ENCODE peak calls at places on chromosomes 6 and 20, in nine cellular contexts. Q is endothelial cell, Y is progenitor cell of endocrine pancreas, C is ovary, O is nephron progenitor cell, U is breast epithelium, B is heart left ventricle, R is NB4, Z is cardiac fibroblast. P is an unnamed sample.

GRCh38 chr6:16322666-16323312 is 84.4 kb downstream of the GMPR start:
- DNase-seq in Q (no peak), Y (no peak), C (no peak), O (no peak), U (no peak), B (peak), R (peak), Z (peak), P (no peak)

GRCh38 chr20:22807646-22808045 is 223.3 kb upstream of the FOXA2 start:
- DNase-seq in Q (no peak), Y (no peak), C (no peak), O (no peak), U (peak), B (no peak), R (peak), Z (peak), P (no peak)

GRCh38 chr20:6802227-6802626 is 34.7 kb downstream of the BMP2 start:
- DNase-seq in Q (no peak), Y (no peak), C (no peak), O (no peak), U (no peak), B (no peak), R (no peak), Z (no peak), P (no peak)

GRCh38 chr6:66326228-66326627 is 619.2 kb upstream of the EYS start:
- DNase-seq in Q (no peak), Y (no peak), C (no peak), O (no peak), U (no peak), B (no peak), R (no peak), Z (no peak), P (no peak)

GRCh38 chr6:35496036-35496850 is 636 bp downstream of the TEAD3 start:
- DNase-seq in Q (peak), Y (peak), C (no peak), O (peak), U (peak), B (no peak), R (peak), Z (no peak), P (no peak)

GRCh38 chr20:19928379-19929360 is 88.5 kb upstream of the NAA20 start:
- DNase-seq in Q (no peak), Y (no peak), C (no peak), O (no peak), U (peak), B (no peak), R (peak), Z (no peak), P (no peak)

GRCh38 chr6:126947070-126947469 is 171.4 kb upstream of the RSPO3 start:
- DNase-seq in Q (no peak), Y (no peak), C (no peak), O (no peak), U (no peak), B (no peak), R (no peak), Z (no peak), P (no peak)

GRCh38 chr6:34953084-34954025 is 64.3 kb downstream of the ANKS1A start:
- DNase-seq in Q (no peak), Y (no peak), C (no peak), O (no peak), U (no peak), B (no peak), R (peak), Z (peak), P (no peak)

GRCh38 chr20:35286077-35286898 is 1.7 kb upstream of the EIF6 start:
- DNase-seq in Q (no peak), Y (no peak), C (no peak), O (no peak), U (no peak), B (no peak), R (no peak), Z (no peak), P (no peak)

GRCh38 chr6:80165143-80165542 is 58.7 kb downstream of the BCKDHB start:
- DNase-seq in Q (no peak), Y (no peak), C (no peak), O (no peak), U (no peak), B (no peak), R (peak), Z (no peak), P (no peak)

GRCh38 chr6:83868639-83869038 is 9.2 kb downstream of the CYB5R4 start:
- DNase-seq in Q (no peak), Y (no peak), C (no peak), O (no peak), U (no peak), B (no peak), R (no peak), Z (peak), P (no peak)

GRCh38 chr6:39961178-39961577 is 26.9 kb upstream of the MOCS1 start:
- DNase-seq in Q (no peak), Y (no peak), C (no peak), O (no peak), U (no peak), B (no peak), R (no peak), Z (peak), P (no peak)

GRCh38 chr6:54992789-54993188 is 146.2 kb downstream of the FAM83B start:
- DNase-seq in Q (no peak), Y (no peak), C (no peak), O (no peak), U (no peak), B (no peak), R (peak), Z (peak), P (no peak)

GRCh38 chr20:24507182-24507853 is 37.9 kb downstream of the SYNDIG1 start:
- DNase-seq in Q (no peak), Y (no peak), C (no peak), O (no peak), U (no peak), B (no peak), R (no peak), Z (no peak), P (no peak)

GRCh38 chr20:43959079-43959919 is 44.6 kb downstream of the TOX2 start:
- DNase-seq in Q (no peak), Y (no peak), C (no peak), O (no peak), U (no peak), B (no peak), R (peak), Z (peak), P (no peak)

GRCh38 chr20:22962567-22963439 is 72.3 kb upstream of the SSTR4 start:
- DNase-seq in Q (no peak), Y (no peak), C (no peak), O (no peak), U (no peak), B (no peak), R (no peak), Z (no peak), P (no peak)

GRCh38 chr6:111712398-111712797 is 106.7 kb upstream of the TRAF3IP2 start:
- DNase-seq in Q (no peak), Y (no peak), C (no peak), O (peak), U (no peak), B (no peak), R (no peak), Z (peak), P (no peak)

GRCh38 chr6:156809034-156809433 is 31.9 kb downstream of the ARID1B start:
- DNase-seq in Q (no peak), Y (no peak), C (no peak), O (no peak), U (no peak), B (no peak), R (peak), Z (peak), P (no peak)

GRCh38 chr6:30060982-30061765 is at the start of gene POLR1H:
- DNase-seq in Q (peak), Y (peak), C (peak), O (peak), U (peak), B (peak), R (peak), Z (peak), P (peak)

GRCh38 chr20:7463290-7463689 is 477.0 kb downstream of the HAO1 start:
- DNase-seq in Q (no peak), Y (no peak), C (no peak), O (no peak), U (no peak), B (no peak), R (no peak), Z (no peak), P (no peak)

GRCh38 chr6:149065658-149066556 is 251.6 kb upstream of the TAB2 start:
- DNase-seq in Q (no peak), Y (no peak), C (no peak), O (no peak), U (no peak), B (no peak), R (peak), Z (peak), P (no peak)

GRCh38 chr6:70380771-70381435 is 32.4 kb upstream of the FAM135A start:
- DNase-seq in Q (no peak), Y (no peak), C (no peak), O (no peak), U (no peak), B (no peak), R (no peak), Z (no peak), P (no peak)

GRCh38 chr6:1031671-1032070 is 280.2 kb upstream of the FOXQ1 start:
- DNase-seq in Q (no peak), Y (no peak), C (no peak), O (no peak), U (no peak), B (no peak), R (no peak), Z (no peak), P (no peak)

GRCh38 chr6:80639243-80639642 is 532.8 kb downstream of the BCKDHB start:
- DNase-seq in Q (no peak), Y (no peak), C (no peak), O (no peak), U (no peak), B (no peak), R (no peak), Z (peak), P (no peak)

GRCh38 chr20:36147707-36148106 is 6.8 kb upstream of the EPB41L1 start:
- DNase-seq in Q (no peak), Y (no peak), C (no peak), O (no peak), U (no peak), B (no peak), R (no peak), Z (peak), P (no peak)

GRCh38 chr6:3766219-3766618 is 14.7 kb upstream of the PXDC1 start:
- DNase-seq in Q (no peak), Y (no peak), C (no peak), O (no peak), U (no peak), B (no peak), R (no peak), Z (peak), P (no peak)

GRCh38 chr6:108497883-108498282 is 62.8 kb upstream of the FOXO3 start:
- DNase-seq in Q (peak), Y (no peak), C (no peak), O (peak), U (no peak), B (no peak), R (peak), Z (peak), P (no peak)

GRCh38 chr6:25628471-25629201 is 23.4 kb upstream of the SCGN start:
- DNase-seq in Q (no peak), Y (no peak), C (no peak), O (no peak), U (no peak), B (no peak), R (no peak), Z (no peak), P (no peak)

GRCh38 chr6:35302604-35303218 is 5.1 kb downstream of the DEF6 start:
- DNase-seq in Q (no peak), Y (no peak), C (no peak), O (peak), U (no peak), B (peak), R (peak), Z (peak), P (no peak)

GRCh38 chr6:139252018-139252390 is 39.8 kb downstream of the TXLNB start:
- DNase-seq in Q (no peak), Y (no peak), C (peak), O (no peak), U (no peak), B (no peak), R (no peak), Z (no peak), P (no peak)
- TF ChIP-seq CTCF in Q (no peak), Y (no peak), C (no peak), O (no peak), U (no peak), B (no peak), R (no peak), Z (no peak), P (no peak)

GRCh38 chr6:2611092-2611491 is 139.6 kb downstream of the MYLK4 start:
- DNase-seq in Q (no peak), Y (no peak), C (no peak), O (no peak), U (no peak), B (no peak), R (no peak), Z (peak), P (no peak)
- TF ChIP-seq CTCF in Q (no peak), Y (no peak), C (no peak), O (no peak), U (no peak), B (no peak), R (no peak), Z (peak), P (no peak)

GRCh38 chr6:151782560-151782959 is 24.9 kb upstream of the ESR1 start:
- DNase-seq in Q (no peak), Y (no peak), C (no peak), O (no peak), U (no peak), B (no peak), R (no peak), Z (no peak), P (no peak)
- TF ChIP-seq CTCF in Q (no peak), Y (no peak), C (no peak), O (no peak), U (no peak), B (no peak), R (no peak), Z (no peak), P (no peak)

GRCh38 chr20:45138451-45139300 is 14.4 kb upstream of the WFDC12 start:
- DNase-seq in Q (peak), Y (peak), C (no peak), O (peak), U (no peak), B (no peak), R (peak), Z (peak), P (no peak)
- TF ChIP-seq CTCF in Q (peak), Y (peak), C (no peak), O (peak), U (peak), B (peak), R (peak), Z (peak), P (peak)

DNA sequence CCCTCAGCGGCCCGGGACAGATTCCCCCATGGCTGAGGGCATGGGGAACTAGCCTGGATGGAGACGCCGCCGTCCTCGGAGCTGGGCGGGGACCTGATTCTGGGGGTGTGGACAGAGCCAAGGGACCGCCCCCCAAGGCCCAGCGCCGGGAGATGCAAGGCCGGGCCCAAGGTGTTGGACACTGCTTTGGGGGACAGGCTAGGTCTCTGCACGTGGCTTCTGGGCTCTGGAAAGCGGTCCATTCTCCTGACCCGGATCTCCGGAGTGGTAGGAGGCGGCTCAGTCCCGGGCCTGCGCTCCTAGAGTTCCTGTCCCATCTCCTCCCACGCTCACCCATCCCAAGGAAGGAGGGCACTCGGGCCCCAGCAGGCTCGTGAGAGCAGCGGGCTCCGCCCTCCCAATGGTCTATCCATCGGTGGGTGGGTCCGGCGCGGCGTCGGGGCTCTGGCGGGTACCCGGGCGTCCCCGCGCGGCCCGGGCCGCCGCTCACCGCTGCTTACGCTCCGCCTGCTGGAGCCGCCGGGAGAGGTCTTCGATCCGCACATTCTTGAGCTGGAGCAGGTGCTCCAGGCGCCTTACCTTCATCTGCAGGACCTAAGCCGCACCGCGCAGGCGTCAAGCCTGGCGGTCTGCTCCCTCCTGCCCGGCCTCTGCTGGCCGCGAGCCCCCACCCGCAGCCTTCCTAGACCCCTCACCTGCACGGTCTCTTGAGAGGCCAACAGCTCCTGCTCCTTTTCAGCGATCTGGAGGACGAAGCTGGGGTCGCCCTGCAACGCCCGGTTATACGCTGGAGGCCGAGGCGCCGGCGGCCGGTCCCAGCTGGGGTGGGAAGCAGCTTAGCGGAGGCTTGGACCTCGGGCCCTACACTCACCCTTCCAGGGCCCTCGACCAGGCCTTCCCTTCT is 3.3 kb downstream of the SPEF1 start:
- DNase-seq in Q (peak), Y (peak), C (peak), O (peak), U (peak), B (peak), R (no peak), Z (peak), P (no peak)
- TF ChIP-seq CTCF in Q (no peak), Y (no peak), C (no peak), O (no peak), U (no peak), B (peak), R (no peak), Z (peak), P (no peak)

GRCh38 chr6:159169193-159169555 is at the start of gene FNDC1:
- DNase-seq in Q (peak), Y (peak), C (no peak), O (peak), U (no peak), B (no peak), R (peak), Z (peak), P (no peak)

GRCh38 chr6:159169557-159170332 is 545 bp downstream of the FNDC1 start:
- DNase-seq in Q (peak), Y (peak), C (no peak), O (peak), U (no peak), B (peak), R (no peak), Z (peak), P (no peak)

GRCh38 chr6:159170333-159170672 is 1.1 kb downstream of the FNDC1 start:
- DNase-seq in Q (no peak), Y (no peak), C (no peak), O (no peak), U (no peak), B (no peak), R (no peak), Z (no peak), P (no peak)

GRCh38 chr6:159170999-159171712 is 2.0 kb downstream of the FNDC1 start:
- DNase-seq in Q (no peak), Y (no peak), C (no peak), O (no peak), U (no peak), B (no peak), R (no peak), Z (peak), P (no peak)

DNA sequence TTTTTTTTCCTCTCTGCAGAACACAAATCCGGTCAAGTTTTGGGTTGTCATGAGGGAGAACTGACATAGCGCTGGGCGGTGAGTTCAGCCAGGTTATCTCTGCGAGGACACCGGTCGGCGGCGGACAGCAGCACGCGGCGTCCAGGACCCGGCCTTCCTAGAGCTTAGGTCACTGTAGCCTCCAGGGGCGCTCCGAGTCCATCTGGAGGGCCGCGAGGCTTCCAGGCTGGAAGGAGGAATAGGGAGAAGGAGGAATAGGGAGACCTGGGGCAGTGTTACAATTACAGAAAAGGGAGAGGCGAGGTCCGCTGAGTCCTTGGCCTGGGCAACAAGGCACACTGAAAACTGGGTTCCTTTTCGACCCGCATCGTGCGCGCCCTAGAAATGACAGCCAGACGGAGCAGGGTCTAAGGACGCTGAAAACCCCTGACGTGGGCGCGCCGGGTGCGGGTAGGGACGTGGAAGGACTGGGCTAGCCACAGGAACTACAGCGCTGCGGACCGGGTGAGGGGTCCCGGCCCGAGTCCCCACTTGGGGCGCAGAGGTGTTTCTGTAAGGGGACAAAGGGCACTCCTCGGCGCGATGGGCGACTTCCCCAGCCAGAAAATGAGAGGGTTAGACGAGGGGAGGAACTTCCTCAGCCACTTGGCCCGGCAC is 536 bp upstream of the FNDC1 start:
- DNase-seq in Q (peak), Y (peak), C (no peak), O (peak), U (no peak), B (peak), R (no peak), Z (peak), P (no peak)
- TF ChIP-seq CTCF in Q (no peak), Y (peak), C (no peak), O (peak), U (no peak), B (peak), R (no peak), Z (peak), P (peak)

P was measured in type B pancreatic cell.